ENCODE peak calls at places on chromosomes 7 and 10, in five cellular contexts. N is Right ventricle myocardium superior; E is activated CD8-positive, alpha-beta T cell treated with anti-CD3 and anti-CD28 coated beads, Interleukin-2, amount 10 ng/mL, durations not matched to agents 7 days and 5 days; H is naive B cell; Q is activated T-cell treated with anti-CD3 and anti-CD28 coated beads, Interleukin-2, amount 50 U/mL, for 4 hours. F is an unnamed sample.

GRCh38 chr10:17475661-17476060 is 21.3 kb upstream of the ST8SIA6 start:
- ATAC-seq in N (no peak), E (no peak), H (no peak), Q (no peak), F (no peak)

GRCh38 chr10:60853107-60853506 is 74.8 kb downstream of the CDK1 start:
- ATAC-seq in N (peak), E (no peak), H (no peak), Q (no peak), F (no peak)

GRCh38 chr10:126935263-126935946 is 30.2 kb downstream of the DOCK1 start:
- ATAC-seq in N (no peak), E (no peak), H (no peak), Q (no peak), F (no peak)

GRCh38 chr10:7686351-7687171 is 16.6 kb upstream of the ITIH2 start:
- ATAC-seq in N (no peak), E (no peak), H (no peak), Q (no peak), F (no peak)

GRCh38 chr10:96222908-96223307 is 48.5 kb downstream of the BLNK start:
- ATAC-seq in N (no peak), E (no peak), H (no peak), Q (no peak), F (no peak)

GRCh38 chr10:77501846-77502251 is 135.8 kb downstream of the KCNMA1 start:
- ATAC-seq in N (no peak), E (no peak), H (no peak), Q (no peak), F (peak)

GRCh38 chr10:116708386-116708785 is 34.0 kb downstream of the HSPA12A start:
- ATAC-seq in N (no peak), E (no peak), H (no peak), Q (no peak), F (no peak)

GRCh38 chr7:11261470-11261869 is 287.8 kb downstream of the PHF14 start:
- ATAC-seq in N (no peak), E (no peak), H (no peak), Q (no peak), F (peak)

GRCh38 chr7:128075536-128076095 is 44.4 kb upstream of the LRRC4 start:
- ATAC-seq in N (no peak), E (no peak), H (no peak), Q (no peak), F (no peak)

GRCh38 chr10:111303887-111304286 is 227.1 kb downstream of the ADRA2A start:
- ATAC-seq in N (no peak), E (no peak), H (no peak), Q (no peak), F (no peak)

GRCh38 chr10:93995182-93995581 is 1.5 kb downstream of the PLCE1 start:
- ATAC-seq in N (no peak), E (no peak), H (no peak), Q (no peak), F (no peak)

GRCh38 chr10:131161087-131161486 is 150.4 kb downstream of the TCERG1L start:
- ATAC-seq in N (no peak), E (no peak), H (no peak), Q (no peak), F (no peak)

GRCh38 chr7:150848111-150848510 is 4.2 kb upstream of the AOC1 start:
- ATAC-seq in N (no peak), E (no peak), H (no peak), Q (no peak), F (no peak)

F was measured in stimulated activated memory B cell treated with anti-CD40 and anti-IgM and Interleukin-4, amounts not matched to agents 10 μg/mL and 1 μg/mL and 100 μg/mL, for 72 hours.